ENCODE peak calls at places on chromosomes 2 and 18, in five cellular contexts. One of them, this sample, is unnamed.

GRCh38 chr18:2857491-2858063 is 10.8 kb downstream of the EMILIN2 start:
- DNase-seq in T follicular helper cell: no peak
- DNase-seq in left lobe of liver: peak
- DNase-seq in lung microvascular endothelial cell: no peak
- DNase-seq in kidney tubule cell: no peak
- DNase-seq in this sample: no peak

GRCh38 chr2:147511491-147511948 is 333.3 kb upstream of the ACVR2A start:
- DNase-seq in T follicular helper cell: no peak
- DNase-seq in left lobe of liver: no peak
- DNase-seq in lung microvascular endothelial cell: no peak
- DNase-seq in kidney tubule cell: no peak
- DNase-seq in this sample: no peak

GRCh38 chr2:224104668-224105386 is 65.7 kb upstream of the SERPINE2 start:
- DNase-seq in T follicular helper cell: no peak
- DNase-seq in left lobe of liver: no peak
- DNase-seq in lung microvascular endothelial cell: no peak
- DNase-seq in kidney tubule cell: peak
- DNase-seq in this sample: no peak

GRCh38 chr2:44553456-44553855 is 191.7 kb downstream of the CAMKMT start:
- DNase-seq in T follicular helper cell: no peak
- DNase-seq in left lobe of liver: no peak
- DNase-seq in lung microvascular endothelial cell: peak
- DNase-seq in kidney tubule cell: peak
- DNase-seq in this sample: no peak

GRCh38 chr2:144015655-144016245 is 504.2 kb downstream of the ZEB2 start:
- DNase-seq in T follicular helper cell: no peak
- DNase-seq in left lobe of liver: no peak
- DNase-seq in lung microvascular endothelial cell: no peak
- DNase-seq in kidney tubule cell: peak
- DNase-seq in this sample: no peak

GRCh38 chr2:103435010-103435409 is 673.2 kb downstream of the TMEM182 start:
- DNase-seq in T follicular helper cell: no peak
- DNase-seq in left lobe of liver: no peak
- DNase-seq in lung microvascular endothelial cell: no peak
- DNase-seq in kidney tubule cell: peak
- DNase-seq in this sample: peak

GRCh38 chr2:133304344-133304743 is 263.9 kb downstream of the NCKAP5 start:
- DNase-seq in T follicular helper cell: no peak
- DNase-seq in left lobe of liver: no peak
- DNase-seq in lung microvascular endothelial cell: no peak
- DNase-seq in kidney tubule cell: no peak
- DNase-seq in this sample: no peak

GRCh38 chr18:48749768-48750167 is 201.0 kb downstream of the SMAD7 start:
- DNase-seq in T follicular helper cell: no peak
- DNase-seq in left lobe of liver: no peak
- DNase-seq in lung microvascular endothelial cell: peak
- DNase-seq in kidney tubule cell: peak
- DNase-seq in this sample: no peak

GRCh38 chr2:86383844-86384243 is 46.4 kb upstream of the REEP1 start:
- DNase-seq in T follicular helper cell: no peak
- DNase-seq in left lobe of liver: no peak
- DNase-seq in lung microvascular endothelial cell: peak
- DNase-seq in kidney tubule cell: peak
- DNase-seq in this sample: no peak

GRCh38 chr18:9648431-9649163 is 34.2 kb upstream of the PPP4R1 start:
- DNase-seq in T follicular helper cell: no peak
- DNase-seq in left lobe of liver: no peak
- DNase-seq in lung microvascular endothelial cell: no peak
- DNase-seq in kidney tubule cell: peak
- DNase-seq in this sample: no peak

GRCh38 chr2:191486584-191487320 is 191.2 kb upstream of the NABP1 start:
- DNase-seq in T follicular helper cell: no peak
- DNase-seq in left lobe of liver: no peak
- DNase-seq in lung microvascular endothelial cell: no peak
- DNase-seq in kidney tubule cell: peak
- DNase-seq in this sample: peak

GRCh38 chr2:149690825-149691224 is 103.2 kb upstream of the MMADHC start:
- DNase-seq in T follicular helper cell: no peak
- DNase-seq in left lobe of liver: no peak
- DNase-seq in lung microvascular endothelial cell: no peak
- DNase-seq in kidney tubule cell: no peak
- DNase-seq in this sample: no peak

This sample was measured in ACHN.